ENCODE peak calls at places on chromosomes 12 and 14, in seven cellular contexts. D, K, O, C, B, P and Q are unnamed samples. For H3K27me3, the result is how much of the 10 kb centered on the place peaks cover.

GRCh38 chr14:69625299-69626131 is 14.1 kb downstream of the SUSD6 start:
- DNase-seq in B (peak), O (peak), P (peak), C (peak), D (peak), K (peak), Q (peak)

GRCh38 chr14:65412881-65413738 is 580 bp downstream of the FUT8 start:
- DNase-seq in K (peak), O (peak), D (peak), C (peak), P (peak), B (peak), Q (peak)

GRCh38 chr14:75522224-75522764 is at the start of gene BATF:
- DNase-seq in C (peak), O (no peak), D (no peak), K (no peak), B (no peak), P (peak), Q (no peak)

GRCh38 chr12:115667116-115667515 is 610.4 kb downstream of the MED13L start:
- DNase-seq in K (no peak), B (no peak), O (no peak), D (no peak), C (no peak), P (no peak), Q (no peak)

GRCh38 chr12:100027671-100028070 is 42.9 kb upstream of the ANKS1B start:
- DNase-seq in O (no peak), D (no peak), P (no peak), B (no peak), C (no peak), K (peak), Q (no peak)

GRCh38 chr12:82593901-82594396 is 92.8 kb upstream of the TMTC2 start:
- DNase-seq in P (no peak), C (no peak), O (no peak), D (no peak), B (no peak), K (no peak), Q (no peak)

GRCh38 chr12:95942532-95943230 is at the start of gene CCDC38:
- DNase-seq in C (peak), K (peak), P (peak), D (peak), B (peak), O (peak), Q (peak)

GRCh38 chr14:61406670-61407069 is 85.3 kb downstream of the PRKCH start:
- DNase-seq in C (no peak), P (no peak), O (no peak), B (no peak), K (no peak), D (no peak), Q (no peak)

GRCh38 chr12:123034865-123035264 is 54.4 kb downstream of the ARL6IP4 start:
- DNase-seq in P (no peak), D (no peak), B (no peak), K (peak), O (no peak), C (no peak), Q (no peak)

GRCh38 chr12:10211101-10211974 is 1.3 kb upstream of the GABARAPL1 start:
- DNase-seq in P (peak), B (no peak), K (no peak), C (no peak), D (no peak), O (peak), Q (peak)

GRCh38 chr14:99575043-99576023 is 28.7 kb downstream of the CCDC85C start:
- DNase-seq in K (no peak), D (no peak), B (no peak), P (no peak), C (peak), O (peak), Q (no peak)
- TF ChIP-seq CTCF in K (peak), D (no peak), B (no peak), P (no peak), C (no peak), O (peak), Q (no peak)

DNA sequence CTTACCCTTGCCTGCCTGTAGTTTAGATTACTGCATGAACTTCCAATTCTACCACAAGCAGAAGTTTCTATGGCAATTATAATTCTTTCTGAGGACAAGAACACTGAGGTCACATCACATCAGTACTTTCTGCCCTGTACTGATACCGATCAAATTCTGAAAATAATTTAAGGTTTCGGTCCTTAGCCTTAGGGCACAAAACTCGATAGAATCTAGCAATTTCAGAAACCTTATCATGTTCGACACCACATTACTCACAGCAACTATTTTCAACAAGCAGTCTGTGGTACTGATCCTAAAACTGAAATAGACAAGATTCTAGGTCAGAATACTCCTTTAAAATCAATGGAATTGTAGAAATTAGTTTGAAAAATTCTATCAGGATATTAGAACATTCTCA is 187.0 kb upstream of the LRFN5 start:
- DNase-seq in D (no peak), C (no peak), K (no peak), P (no peak), O (no peak), B (no peak), Q (no peak)
- H3K4me3 ChIP-seq in D (no peak), C (no peak), K (no peak), P (no peak), O (no peak), B (no peak), Q (no peak)

GRCh38 chr14:73804636-73805035 is 47.0 kb upstream of the PTGR2 start:
- DNase-seq in O (no peak), D (no peak), K (no peak), C (no peak), B (no peak), P (no peak), Q (no peak)
- H3K27me3 ChIP-seq in O (under half), D (under half), K (under half), C (under half), B (under half), P (under half), Q (under half)

GRCh38 chr12:57592551-57593165 is 1.7 kb downstream of the PIP4K2C start:
- DNase-seq in K (no peak), O (no peak), C (no peak), D (no peak), B (no peak), P (no peak), Q (no peak)
- TF ChIP-seq CTCF in K (no peak), O (no peak), C (no peak), D (no peak), B (no peak), P (no peak), Q (no peak)

GRCh38 chr12:57517187-57517586 is 3.1 kb downstream of the DDIT3 start:
- DNase-seq in C (no peak), B (no peak), K (peak), O (peak), P (no peak), D (no peak), Q (no peak)

GRCh38 chr12:57516617-57517153 is 3.6 kb downstream of the DDIT3 start:
- DNase-seq in O (no peak), B (no peak), P (no peak), K (no peak), C (no peak), D (no peak), Q (no peak)

GRCh38 chr12:57519758-57520007 is 631 bp downstream of the DDIT3 start:
- DNase-seq in C (no peak), P (peak), D (no peak), O (no peak), K (no peak), B (peak), Q (no peak)

GRCh38 chr12:57518920-57519757 is 1.2 kb downstream of the DDIT3 start:
- DNase-seq in D (peak), P (peak), K (peak), B (peak), O (peak), C (no peak), Q (no peak)

GRCh38 chr12:57518176-57518919 is 2.0 kb downstream of the DDIT3 start:
- DNase-seq in P (no peak), K (peak), O (no peak), B (no peak), C (no peak), D (no peak), Q (no peak)
- H3K4me3 ChIP-seq in P (peak), K (peak), O (peak), B (peak), C (peak), D (peak), Q (peak)

GRCh38 chr14:32938719-32939253 is at the start of gene NPAS3:
- DNase-seq in D (peak), B (no peak), O (no peak), C (no peak), P (no peak), K (peak), Q (no peak)
- H3K27me3 ChIP-seq in D (under half), B (under half), O (under half), C (under half), P (under half), K (half or more), Q (under half)

GRCh38 chr12:105321125-105321524 is 9.4 kb upstream of the C12orf75 start:
- DNase-seq in K (no peak), B (no peak), D (no peak), O (no peak), C (no peak), P (no peak), Q (no peak)
- TF ChIP-seq CTCF in K (no peak), B (no peak), D (no peak), O (no peak), C (no peak), P (no peak), Q (no peak)

GRCh38 chr12:24586293-24586692 is 362.6 kb downstream of the BCAT1 start:
- DNase-seq in P (no peak), D (no peak), K (no peak), C (no peak), B (no peak), O (no peak), Q (no peak)

GRCh38 chr12:24584032-24584675 is 364.7 kb downstream of the BCAT1 start:
- DNase-seq in P (no peak), C (no peak), B (no peak), K (no peak), O (no peak), D (no peak), Q (no peak)

GRCh38 chr12:24582954-24583601 is 365.8 kb downstream of the BCAT1 start:
- DNase-seq in D (no peak), O (no peak), K (no peak), P (no peak), B (no peak), C (no peak), Q (no peak)
- H3K4me3 ChIP-seq in D (no peak), O (no peak), K (no peak), P (no peak), B (no peak), C (no peak), Q (no peak)

GRCh38 chr12:117564885-117565284 is 203.5 kb upstream of the NOS1 start:
- DNase-seq in P (no peak), B (no peak), K (no peak), C (no peak), D (no peak), O (no peak), Q (no peak)
- H3K27me3 ChIP-seq in P (under half), B (under half), K (under half), C (under half), D (under half), O (under half), Q (under half)